ENCODE peak calls at places on chromosomes 13 and 19, in eight cellular contexts. One of them, this sample, is unnamed.

GRCh38 chr13:69496951-69497350 is 610.7 kb upstream of the ATXN8OS start:
- DNase-seq in GM23338: no peak
- DNase-seq in foreskin fibroblast: no peak
- DNase-seq in RWPE1: no peak
- DNase-seq in adrenal gland: no peak
- DNase-seq in BE2C: no peak
- DNase-seq in HFF-Myc: no peak
- DNase-seq in endothelial cell: no peak
- DNase-seq in this sample: no peak

GRCh38 chr13:63625869-63626268 is 2210.2 kb upstream of the PCDH20 start:
- DNase-seq in GM23338: peak
- DNase-seq in foreskin fibroblast: peak
- DNase-seq in endothelial cell: no peak
- DNase-seq in adrenal gland: no peak
- DNase-seq in RWPE1: peak
- DNase-seq in BE2C: peak
- DNase-seq in HFF-Myc: no peak
- DNase-seq in this sample: no peak

GRCh38 chr13:33191425-33192221 is 93.9 kb downstream of the STARD13 start:
- DNase-seq in adrenal gland: peak
- DNase-seq in BE2C: peak
- DNase-seq in GM23338: no peak
- DNase-seq in HFF-Myc: no peak
- DNase-seq in endothelial cell: no peak
- DNase-seq in RWPE1: no peak
- DNase-seq in foreskin fibroblast: no peak
- DNase-seq in this sample: no peak

GRCh38 chr13:30376426-30377311 is 45.6 kb upstream of the UBE2L5 start:
- DNase-seq in RWPE1: no peak
- DNase-seq in GM23338: peak
- DNase-seq in endothelial cell: no peak
- DNase-seq in adrenal gland: no peak
- DNase-seq in BE2C: no peak
- DNase-seq in foreskin fibroblast: no peak
- DNase-seq in HFF-Myc: no peak
- DNase-seq in this sample: peak

GRCh38 chr13:49053215-49053614 is 77.5 kb downstream of the FNDC3A start:
- DNase-seq in GM23338: no peak
- DNase-seq in adrenal gland: no peak
- DNase-seq in BE2C: no peak
- DNase-seq in foreskin fibroblast: peak
- DNase-seq in endothelial cell: no peak
- DNase-seq in HFF-Myc: no peak
- DNase-seq in RWPE1: no peak
- DNase-seq in this sample: no peak

GRCh38 chr19:48806518-48806817 is 4.4 kb downstream of the BCAT2 start:
- DNase-seq in HFF-Myc: no peak
- DNase-seq in GM23338: peak
- DNase-seq in foreskin fibroblast: no peak
- DNase-seq in RWPE1: peak
- DNase-seq in endothelial cell: no peak
- DNase-seq in BE2C: no peak
- DNase-seq in adrenal gland: no peak
- DNase-seq in this sample: no peak

GRCh38 chr13:109297628-109298027 is 488.8 kb downstream of the IRS2 start:
- DNase-seq in foreskin fibroblast: peak
- DNase-seq in HFF-Myc: peak
- DNase-seq in GM23338: no peak
- DNase-seq in RWPE1: no peak
- DNase-seq in endothelial cell: no peak
- DNase-seq in BE2C: no peak
- DNase-seq in adrenal gland: no peak
- DNase-seq in this sample: no peak

GRCh38 chr13:106533101-106533939 is 2.1 kb downstream of the EFNB2 start:
- DNase-seq in GM23338: peak
- DNase-seq in HFF-Myc: no peak
- DNase-seq in endothelial cell: peak
- DNase-seq in RWPE1: peak
- DNase-seq in BE2C: peak
- DNase-seq in foreskin fibroblast: peak
- DNase-seq in adrenal gland: peak
- DNase-seq in this sample: no peak

GRCh38 chr19:27660428-27660827 is 1552.5 kb downstream of the UQCRFS1 start:
- DNase-seq in GM23338: no peak
- DNase-seq in RWPE1: no peak
- DNase-seq in foreskin fibroblast: no peak
- DNase-seq in HFF-Myc: no peak
- DNase-seq in endothelial cell: no peak
- DNase-seq in BE2C: no peak
- DNase-seq in adrenal gland: no peak
- DNase-seq in this sample: no peak

GRCh38 chr19:48480476-48481190 is 11.5 kb downstream of the CYTH2 start:
- DNase-seq in endothelial cell: no peak
- DNase-seq in BE2C: no peak
- DNase-seq in adrenal gland: no peak
- DNase-seq in HFF-Myc: no peak
- DNase-seq in GM23338: peak
- DNase-seq in foreskin fibroblast: peak
- DNase-seq in RWPE1: no peak
- DNase-seq in this sample: peak

GRCh38 chr13:51249767-51250741 is 27.9 kb downstream of the FAM124A start:
- DNase-seq in adrenal gland: no peak
- DNase-seq in RWPE1: peak
- DNase-seq in HFF-Myc: no peak
- DNase-seq in endothelial cell: no peak
- DNase-seq in BE2C: no peak
- DNase-seq in GM23338: peak
- DNase-seq in foreskin fibroblast: no peak
- DNase-seq in this sample: no peak

GRCh38 chr19:7699003-7699402 is 2.9 kb downstream of the FCER2 start:
- DNase-seq in HFF-Myc: no peak
- DNase-seq in adrenal gland: no peak
- DNase-seq in GM23338: no peak
- DNase-seq in foreskin fibroblast: no peak
- DNase-seq in BE2C: no peak
- DNase-seq in RWPE1: no peak
- DNase-seq in endothelial cell: no peak
- DNase-seq in this sample: no peak

GRCh38 chr13:109271555-109271954 is 514.8 kb downstream of the IRS2 start:
- DNase-seq in adrenal gland: no peak
- DNase-seq in RWPE1: no peak
- DNase-seq in endothelial cell: no peak
- DNase-seq in BE2C: no peak
- DNase-seq in GM23338: no peak
- DNase-seq in foreskin fibroblast: no peak
- DNase-seq in HFF-Myc: no peak
- DNase-seq in this sample: no peak

GRCh38 chr19:29699861-29700260 is 15.2 kb downstream of the C19orf12 start:
- DNase-seq in foreskin fibroblast: no peak
- DNase-seq in BE2C: no peak
- DNase-seq in HFF-Myc: no peak
- DNase-seq in adrenal gland: no peak
- DNase-seq in endothelial cell: no peak
- DNase-seq in RWPE1: no peak
- DNase-seq in GM23338: no peak
- DNase-seq in this sample: no peak

GRCh38 chr19:19259741-19260140 is 13.4 kb downstream of the TM6SF2 start:
- DNase-seq in GM23338: peak
- DNase-seq in HFF-Myc: peak
- DNase-seq in endothelial cell: no peak
- DNase-seq in adrenal gland: no peak
- DNase-seq in foreskin fibroblast: peak
- DNase-seq in BE2C: peak
- DNase-seq in RWPE1: peak
- DNase-seq in this sample: no peak

GRCh38 chr19:41239363-41239762 is 20.3 kb downstream of the AXL start:
- DNase-seq in foreskin fibroblast: no peak
- DNase-seq in GM23338: no peak
- DNase-seq in endothelial cell: no peak
- DNase-seq in RWPE1: no peak
- DNase-seq in HFF-Myc: no peak
- DNase-seq in adrenal gland: no peak
- DNase-seq in BE2C: no peak
- DNase-seq in this sample: no peak

GRCh38 chr19:37953576-37954303 is 46.7 kb downstream of the SIPA1L3 start:
- DNase-seq in foreskin fibroblast: peak
- DNase-seq in RWPE1: no peak
- DNase-seq in HFF-Myc: no peak
- DNase-seq in endothelial cell: no peak
- DNase-seq in adrenal gland: no peak
- DNase-seq in BE2C: no peak
- DNase-seq in GM23338: peak
- DNase-seq in this sample: no peak

GRCh38 chr19:35773020-35773809 is 2.1 kb upstream of the ARHGAP33 start:
- DNase-seq in GM23338: no peak
- DNase-seq in foreskin fibroblast: peak
- DNase-seq in BE2C: no peak
- DNase-seq in endothelial cell: no peak
- DNase-seq in RWPE1: peak
- DNase-seq in HFF-Myc: no peak
- DNase-seq in adrenal gland: no peak
- DNase-seq in this sample: no peak

GRCh38 chr13:20359335-20359734 is 127.2 kb upstream of the GJB6 start:
- DNase-seq in BE2C: no peak
- DNase-seq in RWPE1: peak
- DNase-seq in foreskin fibroblast: peak
- DNase-seq in adrenal gland: no peak
- DNase-seq in HFF-Myc: peak
- DNase-seq in endothelial cell: no peak
- DNase-seq in GM23338: no peak
- DNase-seq in this sample: no peak

DNA sequence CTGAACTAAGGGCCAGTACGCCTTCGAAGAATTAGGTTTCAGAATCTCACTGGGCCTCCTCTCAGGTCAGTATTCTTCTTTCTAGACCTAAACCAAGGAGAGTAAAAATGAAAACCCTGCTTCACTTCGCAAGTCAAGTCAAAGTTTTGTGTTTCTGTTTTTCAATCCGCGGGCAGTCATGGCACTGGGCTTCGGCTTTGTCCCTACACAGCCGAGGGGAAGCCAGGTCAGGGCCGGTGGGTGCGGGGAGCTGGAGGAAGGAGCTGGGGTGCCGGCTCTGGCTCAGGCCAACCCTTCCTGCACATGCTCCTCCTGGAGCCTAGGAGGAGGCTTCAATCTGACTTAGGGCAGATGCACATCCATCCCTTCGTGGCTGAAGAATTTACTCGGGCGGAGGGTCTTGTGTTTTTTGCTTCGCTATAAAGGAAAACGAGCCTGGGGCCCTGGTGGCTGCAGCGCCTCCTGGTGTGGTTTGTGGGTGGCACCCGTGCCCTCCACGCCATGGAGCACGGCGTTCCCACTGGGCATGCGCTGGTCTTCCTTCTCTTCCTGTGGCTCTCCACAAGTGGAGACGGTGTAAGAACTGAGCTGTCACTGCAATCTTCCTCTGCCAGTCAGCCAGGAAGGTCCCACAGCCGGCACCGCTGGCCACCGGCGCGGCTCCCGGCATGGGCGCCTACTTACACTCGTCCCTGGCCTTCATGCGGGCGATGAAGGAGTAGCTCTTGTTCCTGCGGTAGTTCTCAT is 22.5 kb downstream of the C19orf44 start:
- DNase-seq in endothelial cell: no peak
- DNase-seq in BE2C: no peak
- DNase-seq in adrenal gland: no peak
- DNase-seq in foreskin fibroblast: no peak
- DNase-seq in HFF-Myc: no peak
- DNase-seq in GM23338: peak
- DNase-seq in RWPE1: no peak
- DNase-seq in this sample: no peak
- TF ChIP-seq CTCF in endothelial cell: peak
- TF ChIP-seq CTCF in BE2C: peak
- TF ChIP-seq CTCF in adrenal gland: no peak
- TF ChIP-seq CTCF in foreskin fibroblast: no peak
- TF ChIP-seq CTCF in HFF-Myc: peak
- TF ChIP-seq CTCF in GM23338: peak
- TF ChIP-seq CTCF in RWPE1: no peak
- TF ChIP-seq CTCF in this sample: no peak

GRCh38 chr19:18160792-18161690 is 8.1 kb downstream of the PIK3R2 start:
- DNase-seq in BE2C: peak
- DNase-seq in HFF-Myc: no peak
- DNase-seq in foreskin fibroblast: peak
- DNase-seq in adrenal gland: peak
- DNase-seq in RWPE1: peak
- DNase-seq in endothelial cell: peak
- DNase-seq in GM23338: peak
- DNase-seq in this sample: peak
- TF ChIP-seq CTCF in BE2C: peak
- TF ChIP-seq CTCF in HFF-Myc: peak
- TF ChIP-seq CTCF in foreskin fibroblast: no peak
- TF ChIP-seq CTCF in adrenal gland: no peak
- TF ChIP-seq CTCF in RWPE1: peak
- TF ChIP-seq CTCF in endothelial cell: peak
- TF ChIP-seq CTCF in GM23338: peak
- TF ChIP-seq CTCF in this sample: peak

GRCh38 chr13:52868190-52868589 is 19.8 kb upstream of the PCDH8 start:
- DNase-seq in RWPE1: no peak
- DNase-seq in adrenal gland: no peak
- DNase-seq in BE2C: no peak
- DNase-seq in foreskin fibroblast: no peak
- DNase-seq in GM23338: no peak
- DNase-seq in HFF-Myc: no peak
- DNase-seq in endothelial cell: no peak
- DNase-seq in this sample: no peak

DNA sequence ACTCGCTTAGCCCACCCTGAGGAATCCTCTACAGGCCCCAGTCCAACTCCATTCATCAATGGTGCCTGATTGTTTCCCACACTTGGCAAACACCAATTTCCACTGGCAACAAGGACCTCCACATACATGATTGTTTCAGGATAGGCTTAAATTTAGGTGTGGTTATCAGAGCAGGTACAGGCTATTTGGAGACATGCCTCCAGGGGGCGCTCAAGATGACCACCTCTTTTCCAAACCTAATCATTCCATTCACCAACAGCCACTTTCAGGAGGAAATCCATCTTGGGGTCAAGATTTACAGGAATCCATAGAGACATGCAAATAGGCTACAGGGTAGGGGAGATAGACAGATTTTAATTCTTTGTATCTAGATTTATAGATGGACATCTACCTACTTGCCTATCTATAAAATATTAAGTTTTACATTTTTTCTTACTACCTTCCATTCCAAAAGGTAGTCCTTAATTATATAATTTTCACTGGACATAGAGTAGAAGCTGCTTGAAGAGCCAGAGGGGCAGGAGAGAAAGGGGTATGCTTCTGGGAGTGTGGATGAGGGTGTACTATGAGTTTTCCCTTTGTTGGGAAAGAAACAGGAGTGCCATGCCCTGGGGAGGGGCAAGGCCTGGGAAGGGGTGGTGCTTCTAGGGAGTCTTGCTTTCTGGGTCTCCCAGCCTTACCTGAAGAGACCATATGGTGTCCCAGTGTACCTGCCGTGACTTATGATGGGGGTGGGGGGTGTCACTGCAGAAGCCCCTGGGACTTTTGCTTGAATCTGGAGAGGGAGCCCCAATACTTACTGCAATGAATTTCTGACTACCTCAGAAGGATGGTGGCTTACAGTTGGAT is 14.1 kb upstream of the PCDH8 start:
- DNase-seq in BE2C: peak
- DNase-seq in RWPE1: peak
- DNase-seq in foreskin fibroblast: no peak
- DNase-seq in GM23338: peak
- DNase-seq in endothelial cell: peak
- DNase-seq in adrenal gland: peak
- DNase-seq in HFF-Myc: no peak
- DNase-seq in this sample: no peak
- TF ChIP-seq CTCF in BE2C: peak
- TF ChIP-seq CTCF in RWPE1: peak
- TF ChIP-seq CTCF in foreskin fibroblast: peak
- TF ChIP-seq CTCF in GM23338: peak
- TF ChIP-seq CTCF in endothelial cell: peak
- TF ChIP-seq CTCF in adrenal gland: peak
- TF ChIP-seq CTCF in HFF-Myc: peak
- TF ChIP-seq CTCF in this sample: peak

GRCh38 chr13:89650226-89650625 is 1697.3 kb upstream of the MIR17HG start:
- DNase-seq in endothelial cell: no peak
- DNase-seq in GM23338: no peak
- DNase-seq in HFF-Myc: no peak
- DNase-seq in adrenal gland: no peak
- DNase-seq in BE2C: no peak
- DNase-seq in foreskin fibroblast: no peak
- DNase-seq in RWPE1: no peak
- DNase-seq in this sample: no peak
- TF ChIP-seq CTCF in endothelial cell: no peak
- TF ChIP-seq CTCF in GM23338: no peak
- TF ChIP-seq CTCF in HFF-Myc: no peak
- TF ChIP-seq CTCF in adrenal gland: no peak
- TF ChIP-seq CTCF in BE2C: no peak
- TF ChIP-seq CTCF in foreskin fibroblast: no peak
- TF ChIP-seq CTCF in RWPE1: no peak
- TF ChIP-seq CTCF in this sample: no peak